ENCODE peak calls at places on chromosomes 13 and 19, in four cellular contexts. P is left colon, B is HuH-7, H is activated T-cell treated with anti-CD3 and anti-CD28 coated beads for 24 hours. C is an unnamed sample.

GRCh38 chr13:52001120-52001731 is 10.0 kb downstream of the ATP7B start:
- DNase-seq in P (no peak), B (no peak), H (no peak), C (peak)

GRCh38 chr13:106087201-106087600 is 448.3 kb downstream of the EFNB2 start:
- DNase-seq in P (peak), B (no peak), H (no peak), C (no peak)

GRCh38 chr19:2034729-2035589 is 16.1 kb downstream of the MKNK2 start:
- DNase-seq in P (peak), B (no peak), H (peak), C (peak)

GRCh38 chr13:73880365-73880764 is 253.8 kb downstream of the KLF12 start:
- DNase-seq in P (no peak), B (no peak), H (no peak), C (peak)

GRCh38 chr19:1172353-1173159 is 1.5 kb downstream of the SBNO2 start:
- DNase-seq in P (peak), B (no peak), H (no peak), C (peak)

GRCh38 chr19:46784262-46785053 is 3.9 kb downstream of the SLC1A5 start:
- DNase-seq in P (peak), B (peak), H (peak), C (peak)

GRCh38 chr13:99605417-99606321 is 104.4 kb downstream of the TM9SF2 start:
- DNase-seq in P (peak), B (peak), H (peak), C (peak)

GRCh38 chr19:56217039-56217949 is 15.2 kb downstream of the ZSCAN5C start:
- DNase-seq in P (no peak), B (no peak), H (no peak), C (peak)

GRCh38 chr19:28898279-28898678 is 314.7 kb downstream of the UQCRFS1 start:
- DNase-seq in P (no peak), B (no peak), H (no peak), C (no peak)

GRCh38 chr19:11230621-11231386 is 8.6 kb upstream of the ANGPTL8 start:
- DNase-seq in P (no peak), B (no peak), H (no peak), C (no peak)

GRCh38 chr19:5684694-5685430 is 4.0 kb downstream of the HSD11B1L start:
- DNase-seq in P (peak), B (no peak), H (no peak), C (no peak)

GRCh38 chr13:24124789-24125476 is 35.6 kb upstream of the SPATA13 start:
- DNase-seq in P (no peak), B (no peak), H (no peak), C (no peak)

GRCh38 chr19:33156354-33156753 is 24.4 kb downstream of the WDR88 start:
- DNase-seq in P (no peak), B (no peak), H (no peak), C (no peak)

GRCh38 chr19:7852851-7853759 is 21.1 kb downstream of the PRR36 start:
- DNase-seq in P (peak), B (peak), H (peak), C (peak)

GRCh38 chr13:99406799-99407201 is 94.5 kb upstream of the TM9SF2 start:
- DNase-seq in P (no peak), B (no peak), H (no peak), C (no peak)

GRCh38 chr19:19600793-19601346 is 17.6 kb downstream of the PBX4 start:
- DNase-seq in P (no peak), B (no peak), H (no peak), C (no peak)